ENCODE peak calls at places on chromosomes 4 and X, in eight cellular contexts. M is fibroblast of lung; A is Panc1; L is HCT116; O is CD8-positive, alpha-beta memory T cell; U is thyroid gland; V is ovary; J is cardiac muscle cell. Y is an unnamed sample.
A peak's percentile ranks its signal among the peaks of the same experiment; 100 is the strongest.

GRCh38 chrX:41108007-41108683 is 22.9 kb downstream of the USP9X start:
- DNase-seq in U (no peak), J (no peak), M (peak; percentile 30), A (no peak), O (no peak), L (no peak), V (no peak), Y (no peak)

GRCh38 chr4:2937146-2937857 is 25.9 kb downstream of the NOP14 start:
- DNase-seq in A (peak; percentile 46), U (no peak), J (no peak), M (peak; percentile 79), L (peak; percentile 68), V (no peak), O (no peak), Y (no peak)

GRCh38 chrX:10569946-10570345 is 50.4 kb downstream of the MID1 start:
- DNase-seq in M (peak; percentile 73), L (no peak), A (no peak), V (no peak), U (no peak), O (no peak), J (peak; percentile 39), Y (no peak)

GRCh38 chr4:140252144-140252741 is 98.3 kb upstream of the MAML3 start:
- DNase-seq in J (peak; percentile 27), U (peak; percentile 65), V (peak; percentile 43), L (no peak), M (no peak), O (no peak), A (no peak), Y (no peak)

GRCh38 chr4:185467101-185467500 is 4.4 kb downstream of the CCDC110 start:
- DNase-seq in U (no peak), V (no peak), A (no peak), J (no peak), O (no peak), M (peak; percentile 3), L (no peak), Y (no peak)

GRCh38 chr4:174672276-174672675 is 150.0 kb upstream of the HPGD start:
- DNase-seq in O (no peak), J (no peak), M (no peak), V (no peak), L (no peak), U (no peak), A (no peak), Y (no peak)

GRCh38 chr4:85798011-85798770 is 323.2 kb downstream of the ARHGAP24 start:
- DNase-seq in V (no peak), A (no peak), O (no peak), U (no peak), J (peak; percentile 48), M (no peak), L (no peak), Y (no peak)

GRCh38 chr4:8164194-8164565 is 5.6 kb upstream of the ABLIM2 start:
- DNase-seq in U (no peak), A (no peak), M (no peak), V (no peak), L (no peak), O (no peak), J (no peak), Y (no peak)

GRCh38 chr4:186537843-186538521 is 17.4 kb downstream of the MTNR1A start:
- DNase-seq in A (no peak), M (no peak), V (no peak), J (no peak), L (no peak), O (no peak), U (no peak), Y (no peak)

GRCh38 chrX:119833905-119834304 is 18.9 kb downstream of the UPF3B start:
- DNase-seq in A (no peak), U (no peak), O (no peak), M (no peak), J (no peak), V (no peak), L (no peak), Y (no peak)

GRCh38 chrX:19839770-19840254 is 47.6 kb downstream of the SH3KBP1 start:
- DNase-seq in J (no peak), U (no peak), L (peak; percentile 72), A (no peak), O (peak; percentile 51), V (no peak), M (peak; percentile 24), Y (no peak)

GRCh38 chr4:40897557-40898203 is 147.9 kb downstream of the NSUN7 start:
- DNase-seq in U (peak; percentile 76), O (peak; percentile 25), A (peak; percentile 30), J (peak; percentile 73), M (peak; percentile 48), L (peak; percentile 40), V (peak; percentile 64), Y (no peak)

GRCh38 chrX:39855748-39856129 is 242.0 kb downstream of the BCOR start:
- DNase-seq in U (no peak), M (peak; percentile 48), V (no peak), A (no peak), L (peak; percentile 19), J (peak; percentile 26), O (peak; percentile 71), Y (peak; percentile 7)

GRCh38 chr4:112311516-112311915 is 14.3 kb downstream of the ALPK1 start:
- DNase-seq in L (no peak), J (no peak), U (no peak), A (no peak), V (no peak), M (no peak), O (no peak), Y (no peak)

GRCh38 chr4:8905236-8905772 is 33.7 kb upstream of the HMX1 start:
- DNase-seq in O (no peak), V (no peak), L (no peak), U (no peak), A (no peak), M (no peak), J (no peak), Y (no peak)

GRCh38 chrX:47587091-47587891 is 5.1 kb downstream of the TIMP1 start:
- DNase-seq in J (no peak), M (no peak), V (no peak), U (no peak), L (no peak), A (no peak), O (no peak), Y (no peak)

GRCh38 chr4:159446266-159446976 is 343.5 kb downstream of the RAPGEF2 start:
- DNase-seq in M (peak; percentile 77), J (peak; percentile 85), L (peak; percentile 61), V (no peak), O (no peak), A (peak; percentile 41), U (peak; percentile 11), Y (no peak)

GRCh38 chrX:23901805-23902204 is 5.9 kb downstream of the APOO start:
- DNase-seq in M (peak; percentile 70), A (no peak), L (peak; percentile 67), U (peak; percentile 57), V (peak; percentile 34), J (peak; percentile 88), O (peak; percentile 34), Y (peak; percentile 6)

GRCh38 chr4:212438-213174 is 88.3 kb downstream of the ZNF718 start:
- DNase-seq in V (peak; percentile 68), O (no peak), A (no peak), U (peak; percentile 85), M (peak; percentile 92), L (no peak), J (peak; percentile 90), Y (no peak)

GRCh38 chr4:119663160-119663788 is 34.7 kb upstream of the PDE5A start:
- DNase-seq in J (no peak), V (no peak), A (no peak), L (no peak), O (no peak), M (no peak), U (no peak), Y (no peak)
- H3K4me3 ChIP-seq in J (no peak overlapping the region), V (no peak overlapping the region), A (peak overlapping the region; percentile 21), L (no peak overlapping the region), O (no peak overlapping the region), M (peak overlapping the region; percentile 38), U (no peak overlapping the region), Y (no peak overlapping the region)

DNA sequence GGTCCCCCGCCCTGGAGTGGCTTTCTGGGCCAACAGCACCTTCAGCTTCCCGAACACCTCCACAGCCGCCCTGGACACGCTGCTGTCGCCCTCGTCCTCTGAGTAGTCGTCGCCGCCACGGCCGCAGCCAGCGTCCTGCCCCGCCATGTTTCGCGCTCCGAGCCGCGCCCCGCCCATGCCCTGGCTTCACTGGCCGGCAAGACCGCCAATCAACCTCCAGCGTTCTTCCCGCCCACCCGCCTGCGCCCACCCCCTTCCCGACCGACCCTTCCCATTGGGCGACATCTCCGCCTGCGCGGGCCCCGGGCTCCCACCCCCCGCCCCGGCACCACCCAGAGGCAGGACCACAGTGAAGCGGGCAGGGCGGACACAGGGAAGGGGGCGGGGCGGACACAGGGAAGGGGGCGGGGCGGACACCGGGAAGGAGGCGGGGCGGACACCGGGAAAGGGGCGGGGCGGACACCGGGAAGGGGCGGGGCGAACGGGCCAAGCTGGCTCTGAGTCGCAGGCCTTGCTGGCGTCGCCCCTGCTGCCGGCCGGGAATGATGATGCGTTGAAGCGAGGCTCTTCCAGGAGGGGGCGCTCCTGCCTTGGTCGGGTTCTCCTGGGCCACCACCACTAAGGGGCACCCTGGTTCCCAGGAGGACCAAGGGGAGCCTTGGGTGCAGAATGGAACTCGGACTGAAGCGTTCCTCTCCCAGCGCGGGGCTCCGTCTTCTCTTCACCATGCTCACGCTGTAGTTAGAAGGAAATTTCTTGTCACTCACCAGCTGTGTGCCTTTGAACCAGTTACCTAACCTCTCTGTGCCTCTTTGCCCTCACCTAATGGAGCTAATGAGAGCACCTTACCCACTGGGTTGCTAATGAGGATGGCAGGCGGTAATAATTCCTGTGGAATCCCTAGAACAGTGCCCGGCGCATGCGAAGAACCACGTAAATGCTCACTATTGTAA is at the start of gene HAUS7:
- DNase-seq in O (peak; percentile 87), L (peak; percentile 59), J (peak; percentile 95), V (peak; percentile 83), A (peak; percentile 43), U (peak; percentile 84), M (peak; percentile 85), Y (peak; percentile 70)
- H3K27ac ChIP-seq in O (peak within 1 kb of the TSS; percentile 59), L (peak within 1 kb of the TSS; percentile 35), J (no peak within 1 kb of the TSS), V (peak within 1 kb of the TSS; percentile 57), A (peak within 1 kb of the TSS; percentile 81), U (no peak within 1 kb of the TSS), M (peak within 1 kb of the TSS; percentile 14), Y (peak within 1 kb of the TSS; percentile 60)

DNA sequence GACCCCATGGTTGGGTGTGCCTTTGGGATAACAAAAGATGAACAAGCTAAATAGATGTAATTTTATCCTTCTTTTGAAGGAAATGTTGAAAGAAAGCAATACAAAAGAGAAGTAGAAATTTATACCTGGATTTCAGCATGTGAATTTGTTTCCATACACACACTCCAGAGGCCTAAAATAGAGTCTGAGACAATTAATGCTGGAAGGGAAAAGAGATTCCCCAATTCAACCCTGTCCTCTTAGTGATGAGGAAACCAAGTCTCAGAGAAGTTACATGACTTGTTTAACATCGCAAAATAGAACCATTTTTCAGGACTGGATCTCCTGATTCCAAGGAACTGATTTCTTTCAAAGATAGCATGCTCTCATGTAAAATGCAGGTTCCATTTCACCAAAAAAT is 37.3 kb upstream of the MYOZ2 start:
- DNase-seq in M (no peak), J (no peak), A (no peak), U (no peak), L (no peak), V (no peak), O (no peak), Y (no peak)
- H3K4me1 ChIP-seq in M (peaks cover 4% of the 10 kb centered on the region), J (peaks cover 7% of the 10 kb centered on the region), A (no peaks in the 10 kb centered on the region), U (no peaks in the 10 kb centered on the region), L (peaks cover 3% of the 10 kb centered on the region), V (no peaks in the 10 kb centered on the region), O (no peaks in the 10 kb centered on the region), Y (no peaks in the 10 kb centered on the region)

DNA sequence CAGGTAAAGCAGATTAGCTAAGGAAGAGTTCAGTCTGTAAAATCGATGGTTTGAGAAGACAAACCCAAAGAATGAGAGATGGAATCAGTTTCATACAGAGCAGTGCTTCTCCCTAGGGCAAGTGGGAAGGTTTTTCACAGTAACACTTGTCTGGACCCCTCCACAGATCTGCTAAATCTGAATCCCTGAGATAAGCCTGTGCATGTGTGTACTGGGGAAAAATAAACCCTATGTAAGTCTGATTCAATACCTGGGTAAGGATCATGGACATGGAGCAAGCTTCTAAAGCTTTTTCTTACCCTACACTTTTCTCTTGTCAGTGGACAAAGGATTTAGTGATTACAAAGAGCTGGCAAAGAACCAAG is 13.6 kb downstream of the ELOVL6 start:
- DNase-seq in L (no peak), M (no peak), U (no peak), V (no peak), A (no peak), J (no peak), O (no peak), Y (no peak)
- H3K4me3 ChIP-seq in L (no peak overlapping the region), M (no peak overlapping the region), U (no peak overlapping the region), V (no peak overlapping the region), A (no peak overlapping the region), J (no peak overlapping the region), O (no peak overlapping the region), Y (no peak overlapping the region)

Y was measured in esophagus squamous epithelium.